ENCODE peak calls at places on chromosomes 7 and 10, in eight cellular contexts. I, W, P, K, Z, E, F and X are unnamed samples.
A peak's percentile ranks its signal among the peaks of the same experiment; 100 is the strongest.

GRCh38 chr7:138167222-138167621 is 91.0 kb downstream of the AKR1D1 start:
- DNase-seq in I (no peak), W (no peak), P (no peak), K (no peak), Z (no peak), E (no peak), F (no peak), X (peak; percentile 56)

GRCh38 chr7:79118143-79118542 is 335.3 kb downstream of the MAGI2 start:
- DNase-seq in I (no peak), W (no peak), P (no peak), K (no peak), Z (no peak), E (no peak), F (no peak), X (no peak)

GRCh38 chr10:3074985-3075600 is 7.7 kb downstream of the PFKP start:
- DNase-seq in I (no peak), W (no peak), P (no peak), K (no peak), Z (no peak), E (no peak), F (no peak), X (no peak)

GRCh38 chr7:55245271-55245723 is 119.8 kb upstream of the LANCL2 start:
- DNase-seq in I (no peak), W (no peak), P (peak; percentile 87), K (no peak), Z (no peak), E (peak; percentile 74), F (peak; percentile 93), X (no peak)

GRCh38 chr7:155412416-155413253 is 45.3 kb upstream of the EN2 start:
- DNase-seq in I (peak; percentile 31), W (peak; percentile 47), P (peak; percentile 35), K (peak; percentile 70), Z (peak; percentile 85), E (no peak), F (no peak), X (peak; percentile 2)

GRCh38 chr7:42414961-42415505 is 178.0 kb upstream of the GLI3 start:
- DNase-seq in I (no peak), W (no peak), P (no peak), K (no peak), Z (no peak), E (no peak), F (peak; percentile 32), X (no peak)

GRCh38 chr7:35255417-35255798 is 1.5 kb upstream of the TBX20 start:
- DNase-seq in I (no peak), W (no peak), P (no peak), K (no peak), Z (no peak), E (no peak), F (no peak), X (no peak)

GRCh38 chr7:111998326-111998725 is 207.9 kb downstream of the DOCK4 start:
- DNase-seq in I (no peak), W (no peak), P (no peak), K (no peak), Z (no peak), E (no peak), F (peak; percentile 18), X (no peak)

GRCh38 chr10:35203744-35204143 is 77.1 kb downstream of the CREM start:
- DNase-seq in I (no peak), W (no peak), P (no peak), K (no peak), Z (no peak), E (no peak), F (no peak), X (no peak)

GRCh38 chr10:31604141-31604540 is 285.1 kb downstream of the ZEB1 start:
- DNase-seq in I (peak; percentile 72), W (no peak), P (peak; percentile 62), K (peak; percentile 18), Z (no peak), E (peak; percentile 35), F (peak; percentile 17), X (no peak)

GRCh38 chr7:142329062-142329788 is 71.4 kb upstream of the PRSS58 start:
- DNase-seq in I (peak; percentile 46), W (no peak), P (no peak), K (peak; percentile 29), Z (no peak), E (no peak), F (no peak), X (no peak)

GRCh38 chr7:70027864-70028263 is 429.6 kb downstream of the AUTS2 start:
- DNase-seq in I (no peak), W (no peak), P (no peak), K (peak; percentile 30), Z (no peak), E (no peak), F (no peak), X (no peak)

GRCh38 chr7:74606101-74606908 is 51.2 kb upstream of the GTF2I start:
- DNase-seq in I (peak; percentile 91), W (no peak), P (peak; percentile 57), K (peak; percentile 75), Z (no peak), E (no peak), F (no peak), X (no peak)